ENCODE peak calls at places on chromosomes 3 and 15, in nine cellular contexts. Z, I, R, Q, V, J, O, D and P are unnamed samples.

GRCh38 chr3:17459470-17459993 is 282.9 kb downstream of the TBC1D5 start:
- DNase-seq in Z (no peak), I (no peak), R (no peak), Q (no peak), V (no peak), J (no peak), O (no peak), D (no peak), P (no peak)

GRCh38 chr3:168249539-168250414 is 154.1 kb upstream of the GOLIM4 start:
- DNase-seq in Z (peak; percentile 91), I (peak; percentile 58), R (peak; percentile 32), Q (peak; percentile 70), V (peak; percentile 91), J (peak; percentile 34), O (peak; percentile 51), D (peak; percentile 73), P (peak; percentile 28)

GRCh38 chr15:31265871-31266711 is 60.5 kb upstream of the KLF13 start:
- DNase-seq in Z (peak; percentile 89), I (peak; percentile 50), R (no peak), Q (no peak), V (peak; percentile 97), J (no peak), O (peak; percentile 34), D (peak; percentile 26), P (no peak)

GRCh38 chr15:63452552-63453136 is 51.7 kb upstream of the USP3 start:
- DNase-seq in Z (no peak), I (no peak), R (no peak), Q (no peak), V (no peak), J (no peak), O (no peak), D (no peak), P (no peak)

GRCh38 chr3:105518806-105519418 is 152.2 kb downstream of the ALCAM start:
- DNase-seq in Z (peak; percentile 18), I (no peak), R (peak; percentile 38), Q (peak; percentile 39), V (peak; percentile 68), J (peak; percentile 19), O (no peak), D (peak; percentile 43), P (peak; percentile 59)

GRCh38 chr3:4982773-4983738 is 3.8 kb downstream of the BHLHE40 start:
- DNase-seq in Z (no peak), I (no peak), R (no peak), Q (peak; percentile 53), V (no peak), J (no peak), O (peak; percentile 21), D (no peak), P (no peak)

GRCh38 chr3:66425032-66425431 is 75.8 kb downstream of the LRIG1 start:
- DNase-seq in Z (no peak), I (peak; percentile 71), R (no peak), Q (no peak), V (no peak), J (no peak), O (peak; percentile 71), D (no peak), P (no peak)

GRCh38 chr3:52268036-52268435 is 10.4 kb downstream of the WDR82 start:
- DNase-seq in Z (no peak), I (no peak), R (no peak), Q (no peak), V (peak; percentile 4), J (no peak), O (no peak), D (no peak), P (no peak)

GRCh38 chr15:90106522-90107117 is 4.4 kb upstream of the IDH2 start:
- DNase-seq in Z (peak; percentile 92), I (peak; percentile 74), R (no peak), Q (peak; percentile 56), V (no peak), J (peak; percentile 91), O (peak; percentile 80), D (no peak), P (no peak)

GRCh38 chr3:72390841-72391240 is 457.4 kb downstream of the SHQ1 start:
- DNase-seq in Z (no peak), I (no peak), R (no peak), Q (peak; percentile 21), V (no peak), J (no peak), O (no peak), D (no peak), P (no peak)

GRCh38 chr15:78301326-78301725 is 1.9 kb upstream of the SKIC8 start:
- DNase-seq in Z (no peak), I (no peak), R (no peak), Q (no peak), V (no peak), J (no peak), O (no peak), D (no peak), P (no peak)
- H3K4me3 ChIP-seq in Z (no peak overlapping the region), I (no peak overlapping the region), R (no peak overlapping the region), Q (no peak overlapping the region), V (no peak overlapping the region), J (no peak overlapping the region), O (no peak overlapping the region), D (no peak overlapping the region), P (no peak overlapping the region)

GRCh38 chr3:97763586-97764148 is 891 bp upstream of the ARL6 start:
- DNase-seq in Z (peak; percentile 10), I (no peak), R (no peak), Q (no peak), V (no peak), J (peak; percentile 3), O (no peak), D (no peak), P (no peak)

DNA sequence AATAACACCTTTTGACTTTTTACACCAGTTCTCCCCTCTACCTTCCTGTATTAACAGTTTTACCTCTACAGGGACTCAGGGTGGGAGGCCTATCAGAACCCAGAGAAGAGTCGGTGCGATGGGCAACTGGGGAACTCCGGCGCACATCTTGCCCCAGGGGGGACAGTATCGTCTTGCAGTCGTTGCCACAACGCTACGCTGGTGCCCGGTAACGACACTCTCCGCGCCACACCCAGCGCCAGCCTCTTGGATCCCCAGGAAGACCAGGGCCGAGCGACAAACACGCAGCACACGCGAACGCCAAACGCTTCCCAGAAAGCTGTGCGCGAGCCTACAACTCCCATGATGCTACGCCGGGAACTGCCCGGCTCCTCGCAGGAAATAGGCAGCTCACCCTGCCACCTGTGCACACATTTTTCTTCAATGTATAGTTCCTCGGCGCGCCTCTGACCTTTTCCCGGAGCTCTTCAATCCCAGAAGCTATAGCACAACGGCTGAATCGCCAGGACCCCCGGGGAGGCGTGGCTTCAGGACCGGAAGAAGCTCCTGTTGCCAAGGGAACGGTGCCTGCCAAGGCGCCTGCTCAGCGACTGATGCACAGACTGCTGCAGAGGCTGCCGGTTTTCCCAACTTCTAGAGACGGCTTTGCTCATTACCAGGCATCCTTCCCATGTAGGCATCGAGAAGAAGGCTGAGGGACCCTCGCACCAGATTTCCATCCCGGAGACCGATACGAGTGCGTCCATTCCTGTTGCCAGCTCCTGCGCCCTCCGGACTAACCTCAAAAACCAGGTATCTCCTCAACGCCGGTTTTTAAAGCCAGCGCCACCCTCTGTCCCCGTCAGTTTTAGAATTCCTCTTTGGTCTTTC is at the start of gene ARL6:
- DNase-seq in Z (peak; percentile 88), I (peak; percentile 82), R (peak; percentile 59), Q (peak; percentile 84), V (peak; percentile 87), J (peak; percentile 67), O (peak; percentile 84), D (peak; percentile 81), P (peak; percentile 59)
- TF ChIP-seq CTCF in Z (no peak), I (no peak), R (peak; percentile 32), Q (peak; percentile 21), V (no peak), J (peak; percentile 37), O (no peak), D (peak; percentile 4), P (no peak)

DNA sequence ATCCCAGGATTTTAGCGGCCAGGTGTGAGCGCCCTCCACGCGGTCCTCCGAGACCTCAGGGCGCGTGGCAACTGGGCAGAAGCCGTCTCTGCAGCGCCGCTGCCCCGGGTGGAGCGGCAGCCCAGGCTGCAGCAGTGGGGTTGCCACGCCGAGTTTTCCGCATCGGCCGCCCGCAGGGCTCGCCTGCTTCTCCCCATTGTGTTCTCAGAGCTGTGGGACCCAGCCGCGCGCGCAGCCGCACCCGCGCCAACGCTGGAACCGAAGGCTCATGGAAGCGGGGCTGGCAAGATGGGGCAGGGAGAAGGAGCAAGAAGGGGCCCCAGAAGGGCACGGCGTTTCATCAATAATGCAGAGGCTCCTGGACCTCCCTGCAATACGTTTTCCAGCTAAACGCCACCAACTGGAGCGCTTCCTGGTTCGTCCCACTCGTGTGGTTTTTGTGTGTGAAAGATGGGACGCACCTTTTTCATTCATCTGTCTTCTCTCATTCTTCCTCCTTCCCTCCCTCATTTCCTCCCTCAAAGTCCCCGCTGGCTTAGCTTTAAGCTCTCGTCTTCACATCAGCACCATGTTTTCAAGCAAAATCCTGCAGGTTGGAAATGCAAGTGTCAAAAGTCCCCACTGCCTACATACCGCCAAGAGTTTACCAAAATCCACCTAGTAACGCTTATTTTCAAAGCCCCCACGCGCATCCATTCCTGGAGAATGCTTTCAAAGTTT is 1.2 kb downstream of the ROBO1 start:
- DNase-seq in Z (no peak), I (no peak), R (no peak), Q (peak; percentile 11), V (no peak), J (no peak), O (no peak), D (no peak), P (no peak)
- H3K4me3 ChIP-seq in Z (no peak overlapping the region), I (no peak overlapping the region), R (no peak overlapping the region), Q (peak overlapping the region; percentile 68), V (no peak overlapping the region), J (no peak overlapping the region), O (peak overlapping the region; percentile 5), D (no peak overlapping the region), P (peak overlapping the region; percentile 64)

GRCh38 chr3:11908981-11909698 is 62.5 kb upstream of the TAMM41 start:
- DNase-seq in Z (no peak), I (no peak), R (no peak), Q (no peak), V (no peak), J (no peak), O (no peak), D (no peak), P (no peak)

GRCh38 chr3:11913316-11913715 is 66.6 kb upstream of the TAMM41 start:
- DNase-seq in Z (no peak), I (no peak), R (no peak), Q (no peak), V (no peak), J (no peak), O (no peak), D (no peak), P (no peak)

GRCh38 chr3:11907667-11908660 is 61.3 kb upstream of the TAMM41 start:
- DNase-seq in Z (no peak), I (no peak), R (no peak), Q (no peak), V (no peak), J (no peak), O (no peak), D (peak; percentile 12), P (no peak)

GRCh38 chr3:11910971-11911531 is 64.4 kb upstream of the TAMM41 start:
- DNase-seq in Z (no peak), I (no peak), R (no peak), Q (no peak), V (no peak), J (no peak), O (no peak), D (no peak), P (no peak)

DNA sequence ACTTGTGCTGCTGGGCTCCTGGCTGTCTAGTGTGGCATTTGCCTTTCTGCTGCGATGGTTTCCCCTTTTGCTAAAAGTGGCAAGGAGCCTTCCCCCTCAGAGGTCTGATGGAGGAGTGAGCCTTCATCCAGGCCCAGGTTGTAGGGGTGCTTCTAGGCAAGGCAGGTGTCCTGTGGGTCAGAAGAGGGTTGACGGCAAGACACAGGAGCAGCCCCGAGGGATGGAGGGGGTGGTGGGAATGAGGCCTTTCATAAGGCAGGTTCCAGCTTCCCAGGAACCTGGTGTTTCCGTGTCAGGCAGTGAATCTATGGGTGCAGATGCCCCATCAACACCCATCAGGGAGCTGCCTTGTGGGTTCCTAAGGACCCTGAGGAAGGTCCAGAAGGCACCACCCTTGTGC is 63.0 kb upstream of the TAMM41 start:
- DNase-seq in Z (no peak), I (no peak), R (no peak), Q (no peak), V (no peak), J (no peak), O (no peak), D (no peak), P (no peak)
- TF ChIP-seq CTCF in Z (no peak), I (no peak), R (no peak), Q (no peak), V (no peak), J (no peak), O (no peak), D (no peak), P (no peak)